ENCODE peak calls at places on chromosomes 12 and 14, in six cellular contexts. G is mucosa of descending colon; K is activated gamma-delta T cell treated with anti-CD3 and anti-CD28 coated beads, Interleukin-2, amount 50 U/mL, for 16 hours; B is activated T-cell treated with anti-CD3 and anti-CD28 coated beads, Interleukin-2, amount 50 U/mL, for 24 hours; R is midbrain; Q is cardiac muscle cell. L is an unnamed sample.

GRCh38 chr12:96985515-96986362 is 78.7 kb downstream of the NEDD1 start:
- DNase-seq in K (no peak), Q (peak), B (peak), R (no peak), G (peak), L (peak)

GRCh38 chr14:64722842-64723447 is 18.7 kb downstream of the PLEKHG3 start:
- DNase-seq in G (peak), R (no peak), B (no peak), K (no peak), Q (no peak), L (no peak)

GRCh38 chr12:69007166-69007857 is 74.3 kb upstream of the CPM start:
- DNase-seq in B (no peak), G (no peak), R (no peak), Q (peak), K (no peak), L (peak)

GRCh38 chr12:113370923-113371682 is 12.7 kb downstream of the PLBD2 start:
- DNase-seq in K (no peak), R (no peak), B (no peak), G (no peak), Q (no peak), L (no peak)

GRCh38 chr12:1216560-1216959 is 225.5 kb downstream of the ERC1 start:
- DNase-seq in Q (no peak), G (no peak), K (no peak), R (no peak), B (no peak), L (no peak)

GRCh38 chr12:115897718-115898117 is 379.8 kb downstream of the MED13L start:
- DNase-seq in R (no peak), Q (no peak), G (no peak), B (no peak), K (no peak), L (no peak)

GRCh38 chr12:97713217-97713616 is 250.6 kb downstream of the RMST start:
- DNase-seq in B (no peak), R (no peak), Q (no peak), K (no peak), G (no peak), L (no peak)

GRCh38 chr12:92206596-92206995 is 61.0 kb upstream of the BTG1 start:
- DNase-seq in B (no peak), K (no peak), R (no peak), Q (no peak), G (no peak), L (no peak)

GRCh38 chr14:50319721-50320120 is 7.6 kb downstream of the DMAC2L start:
- DNase-seq in R (no peak), K (no peak), B (no peak), Q (no peak), G (no peak), L (no peak)

GRCh38 chr14:59328410-59328809 is 136.8 kb downstream of the GPR135 start:
- DNase-seq in K (no peak), R (no peak), B (no peak), Q (no peak), G (no peak), L (no peak)

GRCh38 chr12:62928632-62929031 is 6.3 kb downstream of the PPM1H start:
- DNase-seq in R (no peak), Q (no peak), K (no peak), B (no peak), G (no peak), L (no peak)

GRCh38 chr12:46165191-46165590 is 103.7 kb downstream of the SLC38A1 start:
- DNase-seq in B (no peak), K (no peak), R (no peak), Q (no peak), G (no peak), L (no peak)

GRCh38 chr12:2643736-2644135 is 151.0 kb upstream of the FKBP4 start:
- DNase-seq in G (no peak), K (no peak), Q (no peak), R (no peak), B (no peak), L (peak)

GRCh38 chr12:62269464-62270228 is 9.4 kb downstream of the USP15 start:
- DNase-seq in B (no peak), R (no peak), K (no peak), G (no peak), Q (no peak), L (no peak)

GRCh38 chr14:89399594-89400068 is 17.4 kb downstream of the FOXN3 start:
- DNase-seq in G (no peak), Q (peak), K (no peak), R (peak), B (no peak), L (no peak)

GRCh38 chr12:68623984-68624383 is 13.3 kb downstream of the RAP1B start:
- DNase-seq in G (no peak), R (no peak), Q (no peak), K (no peak), B (no peak), L (no peak)

GRCh38 chr12:99810718-99811593 is 163.4 kb downstream of the GARIN6 start:
- DNase-seq in R (peak), K (no peak), Q (no peak), G (no peak), B (no peak), L (no peak)

GRCh38 chr12:111343181-111343580 is 25.7 kb downstream of the PHETA1 start:
- DNase-seq in B (no peak), R (no peak), K (no peak), Q (no peak), G (no peak), L (no peak)

GRCh38 chr12:75825686-75826085 is 205.9 kb downstream of the PHLDA1 start:
- DNase-seq in R (no peak), Q (no peak), K (no peak), G (no peak), B (no peak), L (no peak)

L was measured in transverse colon.